ENCODE peak calls at places on chromosomes 7 and 10, in four cellular contexts. B is IMR-90, O is H1, F is H9. A is an unnamed sample.

GRCh38 chr7:38153515-38153914 is 24.5 kb upstream of the STARD3NL start:
- DNase-seq in B (no peak), O (no peak), F (no peak), A (no peak)

GRCh38 chr7:100604078-100604975 is 2.2 kb downstream of the PCOLCE start:
- DNase-seq in B (peak; percentile 46), O (no peak), F (peak; percentile 91), A (peak; percentile 84)

GRCh38 chr7:101879565-101879964 is 62.1 kb downstream of the CUX1 start:
- DNase-seq in B (no peak), O (no peak), F (no peak), A (no peak)

GRCh38 chr7:134936893-134937520 is 49.3 kb upstream of the AGBL3 start:
- DNase-seq in B (no peak), O (no peak), F (no peak), A (peak; percentile 51)

GRCh38 chr7:142873281-142873784 is 12.2 kb downstream of the TRPV6 start:
- DNase-seq in B (no peak), O (no peak), F (peak; percentile 70), A (peak; percentile 59)

GRCh38 chr10:129525408-129525807 is 58.4 kb downstream of the MGMT start:
- DNase-seq in B (peak; percentile 54), O (no peak), F (peak; percentile 10), A (no peak)

GRCh38 chr7:284762-285722 is 4.9 kb upstream of the FOXL3 start:
- DNase-seq in B (no peak), O (no peak), F (no peak), A (no peak)

GRCh38 chr7:54988516-54988915 is 30.3 kb upstream of the EGFR start:
- DNase-seq in B (no peak), O (no peak), F (no peak), A (no peak)

GRCh38 chr7:6621195-6622128 is 6.1 kb downstream of the ZNF853 start:
- DNase-seq in B (no peak), O (no peak), F (no peak), A (no peak)

GRCh38 chr10:129956902-129957673 is 7.0 kb downstream of the EBF3 start:
- DNase-seq in B (no peak), O (no peak), F (no peak), A (peak; percentile 74)

GRCh38 chr7:2049111-2049781 is 183.5 kb downstream of the MAD1L1 start:
- DNase-seq in B (no peak), O (no peak), F (no peak), A (no peak)

GRCh38 chr10:126123466-126123865 is 227.1 kb downstream of the FANK1 start:
- DNase-seq in B (no peak), O (no peak), F (peak; percentile 43), A (no peak)
- H2BK15ac ChIP-seq in B (no peak overlapping the region), O (no peak overlapping the region), F (no peak overlapping the region), A (no peak overlapping the region)

GRCh38 chr10:119493155-119493554 is 49.4 kb downstream of the RGS10 start:
- DNase-seq in B (no peak), O (no peak), F (no peak), A (no peak)
- H2BK15ac ChIP-seq in B (peak overlapping the region; percentile 89), O (no peak overlapping the region), F (no peak overlapping the region), A (no peak overlapping the region)

GRCh38 chr7:157177997-157178396 is 39.3 kb downstream of the UBE3C start:
- DNase-seq in B (no peak), O (no peak), F (no peak), A (no peak)
- H2BK15ac ChIP-seq in B (no peak overlapping the region), O (no peak overlapping the region), F (no peak overlapping the region), A (no peak overlapping the region)

GRCh38 chr10:22003111-22003963 is at the start of gene DNAJC1:
- DNase-seq in B (peak; percentile 90), O (peak; percentile 89), F (peak; percentile 99), A (peak; percentile 99)
- H2BK15ac ChIP-seq in B (peak within 1 kb of the TSS; percentile 13), O (peak within 1 kb of the TSS; percentile 53), F (no peak within 1 kb of the TSS), A (no peak within 1 kb of the TSS)

GRCh38 chr7:39951943-39952194 is 1.8 kb downstream of the CDK13 start:
- DNase-seq in B (no peak), O (no peak), F (no peak), A (no peak)

GRCh38 chr7:39949980-39950472 is at the start of gene CDK13:
- DNase-seq in B (peak; percentile 64), O (no peak), F (peak; percentile 76), A (peak; percentile 92)

GRCh38 chr7:39948932-39949928 is 826 bp upstream of the CDK13 start:
- DNase-seq in B (peak; percentile 100), O (peak; percentile 99), F (peak; percentile 99), A (peak; percentile 100)

GRCh38 chr7:39951156-39951942 is 1.3 kb downstream of the CDK13 start:
- DNase-seq in B (peak; percentile 52), O (no peak), F (peak; percentile 77), A (peak; percentile 88)

DNA sequence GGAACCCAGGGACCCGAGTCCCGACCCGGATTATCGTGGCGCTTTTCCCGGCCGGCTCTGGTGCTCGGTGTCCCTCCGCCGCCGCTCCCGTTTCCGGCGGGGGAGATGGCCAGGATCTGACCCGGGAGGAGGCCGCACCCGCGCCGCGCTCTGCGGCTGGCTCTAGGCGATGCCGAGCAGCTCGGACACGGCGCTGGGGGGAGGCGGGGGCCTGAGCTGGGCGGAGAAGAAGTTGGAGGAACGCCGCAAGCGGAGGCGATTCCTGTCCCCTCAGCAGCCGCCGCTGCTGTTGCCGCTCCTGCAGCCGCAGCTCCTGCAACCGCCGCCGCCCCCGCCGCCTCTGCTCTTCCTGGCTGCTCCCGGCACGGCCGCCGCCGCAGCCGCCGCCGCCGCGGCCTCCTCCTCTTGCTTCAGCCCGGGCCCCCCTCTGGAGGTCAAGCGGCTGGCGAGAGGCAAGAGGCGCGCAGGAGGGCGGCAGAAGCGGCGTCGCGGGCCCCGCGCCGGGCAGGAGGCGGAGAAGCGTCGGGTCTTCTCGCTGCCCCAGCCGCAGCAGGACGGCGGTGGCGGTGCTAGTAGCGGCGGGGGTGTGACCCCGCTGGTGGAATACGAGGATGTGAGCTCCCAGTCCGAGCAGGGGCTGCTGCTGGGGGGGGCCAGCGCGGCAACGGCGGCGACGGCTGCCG is 558 bp downstream of the CDK13 start:
- DNase-seq in B (peak; percentile 40), O (no peak), F (no peak), A (peak; percentile 53)
- H2BK15ac ChIP-seq in B (no peak overlapping the region), O (no peak overlapping the region), F (no peak overlapping the region), A (no peak overlapping the region)

DNA sequence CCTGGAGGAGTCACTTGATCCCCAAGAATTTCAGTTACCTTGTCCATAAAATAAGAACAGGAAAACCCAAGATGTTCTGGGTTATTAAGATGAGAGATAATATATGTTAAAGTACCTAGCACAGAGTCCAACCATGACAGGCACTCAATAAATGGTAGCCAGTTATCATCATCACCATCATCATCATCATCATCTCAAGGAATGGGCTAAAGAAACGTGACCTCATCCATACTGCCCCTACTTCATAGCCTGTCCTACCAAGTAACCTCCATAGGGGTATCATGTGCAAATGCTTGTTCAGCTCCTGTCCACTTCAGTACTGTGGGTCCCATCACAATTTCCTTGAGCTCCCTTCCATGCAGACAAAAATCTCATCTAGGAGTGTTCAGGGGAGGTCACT is 14.4 kb downstream of the FGFR2 start:
- DNase-seq in B (no peak), O (no peak), F (no peak), A (no peak)
- H2BK15ac ChIP-seq in B (no peak overlapping the region), O (no peak overlapping the region), F (no peak overlapping the region), A (no peak overlapping the region)

A was measured in mesendoderm.